ENCODE peak calls at places on chromosome 19, in nine cellular contexts. R is AG04450; Z is germinal center; H is brain microvascular endothelial cell; J is activated T-helper 9 cell treated with anti-CD3 and anti-CD28 coated beads, Interleukin-2, amount 50 U/mL, for 16 hours; I is stimulated activated CD4-positive, alpha-beta T cell treated with anti-CD3 and anti-CD28 coated beads, Interleukin-12 subunit alpha, Interleukin-12 subunit beta, amount 100 ng/mL, for 24 hours; G is epithelial cell of prostate; N is aorta; V is Kasumi-1. K is an unnamed sample.

GRCh38 chr19:576768-577438 is 4.5 kb downstream of the BSG start:
- DNase-seq in N (no peak), R (no peak), Z (no peak), V (no peak), J (no peak), I (no peak), G (no peak), H (no peak), K (no peak)

GRCh38 chr19:39397360-39398296 is 6.5 kb downstream of the MED29 start:
- DNase-seq in V (peak), I (peak), N (peak), Z (peak), J (peak), R (no peak), H (peak), G (no peak), K (peak)

GRCh38 chr19:18023596-18024212 is 15.7 kb downstream of the ARRDC2 start:
- DNase-seq in J (peak), V (peak), Z (peak), I (peak), N (peak), H (peak), G (no peak), R (no peak), K (no peak)

GRCh38 chr19:15266683-15267082 is 34.4 kb upstream of the EPHX3 start:
- DNase-seq in H (no peak), N (no peak), G (no peak), J (no peak), Z (no peak), I (no peak), R (no peak), V (no peak), K (no peak)

GRCh38 chr19:42196011-42197001 is 21.2 kb downstream of the DEDD2 start:
- DNase-seq in H (no peak), J (no peak), Z (no peak), I (no peak), G (no peak), V (no peak), N (peak), R (no peak), K (no peak)

GRCh38 chr19:40614595-40615411 is 13.6 kb downstream of the LTBP4 start:
- DNase-seq in G (peak), H (peak), J (peak), N (peak), Z (peak), V (no peak), I (peak), R (peak), K (no peak)

GRCh38 chr19:51127755-51128154 is 3.0 kb downstream of the SIGLEC9 start:
- DNase-seq in I (no peak), J (no peak), R (no peak), H (peak), N (no peak), Z (no peak), G (no peak), V (peak), K (no peak)

GRCh38 chr19:29678484-29679106 is 13.3 kb downstream of the PLEKHF1 start:
- DNase-seq in I (no peak), H (no peak), Z (no peak), G (no peak), N (no peak), V (no peak), J (no peak), R (no peak), K (no peak)

GRCh38 chr19:19655641-19656343 is 7.7 kb downstream of the ATP13A1 start:
- DNase-seq in Z (no peak), J (no peak), V (no peak), I (no peak), G (no peak), N (no peak), H (no peak), R (no peak), K (no peak)

GRCh38 chr19:38057954-38058690 is 151.1 kb downstream of the SIPA1L3 start:
- DNase-seq in R (no peak), G (no peak), N (no peak), J (no peak), I (no peak), H (no peak), Z (no peak), V (no peak), K (peak)

GRCh38 chr19:34109596-34109995 is 62.7 kb upstream of the LSM14A start:
- DNase-seq in G (no peak), Z (no peak), H (no peak), J (no peak), N (no peak), V (no peak), I (no peak), R (no peak), K (no peak)

GRCh38 chr19:58569943-58570670 is 3.0 kb downstream of the MZF1 start:
- DNase-seq in G (no peak), I (no peak), R (no peak), H (no peak), J (no peak), V (no peak), Z (no peak), N (peak), K (no peak)

GRCh38 chr19:39276740-39277139 is 8.5 kb downstream of the IFNL2 start:
- DNase-seq in V (no peak), R (no peak), N (peak), Z (no peak), J (no peak), I (no peak), H (no peak), G (no peak), K (no peak)

GRCh38 chr19:41029524-41030432 is 38.7 kb downstream of the CYP2B6 start:
- DNase-seq in N (no peak), J (no peak), V (no peak), I (no peak), G (no peak), Z (no peak), R (no peak), H (no peak), K (no peak)

GRCh38 chr19:19740755-19741154 is 7.8 kb upstream of the ZNF14 start:
- DNase-seq in V (no peak), I (no peak), Z (no peak), J (no peak), G (no peak), N (peak), R (no peak), H (no peak), K (no peak)

K was measured in NCI-H2107.